ENCODE peak calls at places on chromosome 1, in six cellular contexts. Z is EL, H is astrocyte of the cerebellum, I is left cardiac atrium, N is DMS79 treated with DMSO at 0.1 percent for 48 hours, U is AG04450. P is an unnamed sample.

GRCh38 chr1:246748867-246749266 is 24.7 kb downstream of the SCCPDH start:
- DNase-seq in Z (peak; percentile 46), H (no peak), I (no peak), N (no peak), U (no peak), P (no peak)

GRCh38 chr1:56464294-56464693 is 115.1 kb downstream of the PLPP3 start:
- DNase-seq in Z (no peak), H (no peak), I (no peak), N (no peak), U (no peak), P (no peak)

GRCh38 chr1:58143972-58144752 is 402.4 kb downstream of the OMA1 start:
- DNase-seq in Z (no peak), H (no peak), I (no peak), N (no peak), U (no peak), P (no peak)

GRCh38 chr1:229203991-229204632 is 66.8 kb upstream of the RAB4A start:
- DNase-seq in Z (no peak), H (no peak), I (no peak), N (no peak), U (no peak), P (no peak)

GRCh38 chr1:96096138-96097011 is 625.2 kb upstream of the PTBP2 start:
- DNase-seq in Z (no peak), H (no peak), I (no peak), N (peak; percentile 63), U (no peak), P (no peak)

GRCh38 chr1:163836446-163836845 is 514.7 kb downstream of the NUF2 start:
- DNase-seq in Z (no peak), H (no peak), I (no peak), N (peak; percentile 51), U (no peak), P (no peak)

GRCh38 chr1:170967042-170967910 is 31.9 kb downstream of the MROH9 start:
- DNase-seq in Z (peak; percentile 48), H (peak; percentile 32), I (no peak), N (peak; percentile 20), U (peak; percentile 23), P (no peak)

GRCh38 chr1:79375352-79375751 is 368.8 kb upstream of the ADGRL4 start:
- DNase-seq in Z (no peak), H (no peak), I (no peak), N (no peak), U (no peak), P (no peak)

GRCh38 chr1:168939131-168939946 is 167.2 kb upstream of the ATP1B1 start:
- DNase-seq in Z (no peak), H (no peak), I (no peak), N (no peak), U (no peak), P (no peak)

GRCh38 chr1:12047120-12047876 is 15.8 kb upstream of the TNFRSF8 start:
- DNase-seq in Z (no peak), H (peak; percentile 40), I (no peak), N (no peak), U (no peak), P (no peak)

GRCh38 chr1:97832490-97832889 is 88.3 kb downstream of the DPYD start:
- DNase-seq in Z (no peak), H (peak; percentile 67), I (peak; percentile 33), N (peak; percentile 54), U (no peak), P (no peak)

GRCh38 chr1:187203257-187203656 is 374.5 kb downstream of the PLA2G4A start:
- DNase-seq in Z (peak; percentile 46), H (peak; percentile 22), I (no peak), N (no peak), U (no peak), P (no peak)

GRCh38 chr1:178733972-178734371 is 8.9 kb downstream of the RALGPS2 start:
- DNase-seq in Z (no peak), H (no peak), I (no peak), N (no peak), U (no peak), P (no peak)

GRCh38 chr1:228317411-228317828 is 89.2 kb downstream of the TRIM11 start:
- DNase-seq in Z (no peak), H (no peak), I (no peak), N (no peak), U (no peak), P (no peak)

GRCh38 chr1:66012076-66012769 is 219.5 kb downstream of the PDE4B start:
- DNase-seq in Z (no peak), H (no peak), I (no peak), N (no peak), U (peak; percentile 16), P (no peak)

GRCh38 chr1:53107570-53108322 is 34.7 kb downstream of the SLC1A7 start:
- DNase-seq in Z (peak; percentile 93), H (peak; percentile 53), I (no peak), N (peak; percentile 11), U (peak; percentile 84), P (no peak)

GRCh38 chr1:162568802-162569201 is 7.3 kb downstream of the UAP1 start:
- DNase-seq in Z (no peak), H (no peak), I (no peak), N (no peak), U (no peak), P (no peak)

GRCh38 chr1:159989581-159989980 is 35.5 kb upstream of the SLAMF9 start:
- DNase-seq in Z (no peak), H (no peak), I (no peak), N (no peak), U (no peak), P (no peak)

GRCh38 chr1:210702512-210702911 is 373.8 kb downstream of the HHAT start:
- DNase-seq in Z (no peak), H (no peak), I (no peak), N (no peak), U (no peak), P (no peak)

GRCh38 chr1:226098870-226099832 is 36.6 kb downstream of the H3-3A start:
- DNase-seq in Z (no peak), H (no peak), I (no peak), N (no peak), U (no peak), P (no peak)

GRCh38 chr1:234954613-234955012 is 174.0 kb downstream of the TOMM20 start:
- DNase-seq in Z (no peak), H (no peak), I (no peak), N (no peak), U (no peak), P (no peak)

GRCh38 chr1:246592695-246593094 is 26.4 kb downstream of the CNST start:
- DNase-seq in Z (peak; percentile 97), H (peak; percentile 97), I (no peak), N (no peak), U (peak; percentile 88), P (no peak)

GRCh38 chr1:154427173-154428139 is 22.3 kb downstream of the IL6R start:
- DNase-seq in Z (no peak), H (no peak), I (peak; percentile 87), N (no peak), U (no peak), P (no peak)

GRCh38 chr1:184396081-184396480 is 9.3 kb downstream of the C1orf21 start:
- DNase-seq in Z (no peak), H (no peak), I (no peak), N (no peak), U (no peak), P (no peak)

GRCh38 chr1:171495444-171495843 is 10.1 kb downstream of the PRRC2C start:
- DNase-seq in Z (no peak), H (no peak), I (no peak), N (no peak), U (no peak), P (no peak)

GRCh38 chr1:16250547-16251251 is 13.7 kb upstream of the CPLANE2 start:
- DNase-seq in Z (peak; percentile 74), H (peak; percentile 52), I (no peak), N (no peak), U (no peak), P (no peak)

GRCh38 chr1:55043726-55044125 is 4.4 kb downstream of the PCSK9 start:
- DNase-seq in Z (no peak), H (no peak), I (no peak), N (no peak), U (no peak), P (no peak)

GRCh38 chr1:212981025-212981495 is 30.7 kb downstream of the VASH2 start:
- DNase-seq in Z (no peak), H (no peak), I (peak; percentile 66), N (peak; percentile 46), U (no peak), P (peak; percentile 38)

GRCh38 chr1:70319750-70320149 is 34.8 kb downstream of the ANKRD13C start:
- DNase-seq in Z (peak; percentile 88), H (no peak), I (no peak), N (no peak), U (peak; percentile 33), P (no peak)

GRCh38 chr1:113930499-113931161 is 1.5 kb downstream of the HIPK1 start:
- DNase-seq in Z (peak; percentile 52), H (peak; percentile 40), I (no peak), N (no peak), U (no peak), P (no peak)

GRCh38 chr1:62247391-62248168 is 52.9 kb downstream of the L1TD1 start:
- DNase-seq in Z (no peak), H (no peak), I (no peak), N (no peak), U (no peak), P (no peak)

GRCh38 chr1:150994248-150994647 is 12.2 kb downstream of the ANXA9 start:
- DNase-seq in Z (no peak), H (no peak), I (no peak), N (no peak), U (no peak), P (no peak)

GRCh38 chr1:167171286-167171929 is 49.3 kb upstream of the POU2F1 start:
- DNase-seq in Z (peak; percentile 34), H (no peak), I (no peak), N (no peak), U (no peak), P (no peak)

GRCh38 chr1:44802306-44803061 is 2.3 kb downstream of the PLK3 start:
- DNase-seq in Z (no peak), H (no peak), I (no peak), N (no peak), U (no peak), P (no peak)

GRCh38 chr1:66809736-66810326 is 8.8 kb upstream of the INSL5 start:
- DNase-seq in Z (peak; percentile 64), H (no peak), I (no peak), N (no peak), U (no peak), P (no peak)

GRCh38 chr1:101257500-101258325 is 20.9 kb downstream of the S1PR1 start:
- DNase-seq in Z (peak; percentile 58), H (no peak), I (peak; percentile 36), N (no peak), U (no peak), P (peak; percentile 42)

GRCh38 chr1:33502726-33503125 is 30.3 kb downstream of the ZSCAN20 start:
- DNase-seq in Z (peak; percentile 45), H (peak; percentile 6), I (no peak), N (no peak), U (no peak), P (no peak)

GRCh38 chr1:6317101-6317760 is 56.3 kb upstream of the GPR153 start:
- DNase-seq in Z (peak; percentile 43), H (no peak), I (no peak), N (no peak), U (no peak), P (no peak)

P was measured in lung.